ENCODE peak calls at places on chromosomes 11 and 22, in four cellular contexts. K is HFF-Myc, J is lower leg skin, V is AG04449. S is an unnamed sample.
A peak's percentile ranks its signal among the peaks of the same experiment; 100 is the strongest.

GRCh38 chr11:94504689-94505293 is 7.5 kb upstream of the C11orf97 start:
- DNase-seq in K (no peak), J (no peak), V (no peak), S (no peak)

GRCh38 chr11:128716661-128717210 is 22.9 kb downstream of the FLI1 start:
- DNase-seq in K (no peak), J (no peak), V (no peak), S (no peak)

GRCh38 chr11:123072762-123073161 is 10.8 kb upstream of the HSPA8 start:
- DNase-seq in K (no peak), J (no peak), V (no peak), S (no peak)

GRCh38 chr11:104918113-104918824 is 20.0 kb upstream of the CASP12 start:
- DNase-seq in K (no peak), J (no peak), V (peak; percentile 58), S (no peak)

GRCh38 chr22:47570300-47570685 is 807.8 kb downstream of the TBC1D22A start:
- DNase-seq in K (no peak), J (no peak), V (no peak), S (no peak)

GRCh38 chr11:61049066-61049382 is 53.3 kb upstream of the CD5 start:
- DNase-seq in K (no peak), J (no peak), V (no peak), S (no peak)

GRCh38 chr22:39496131-39496838 is 5.8 kb upstream of the MIEF1 start:
- DNase-seq in K (no peak), J (peak; percentile 57), V (no peak), S (no peak)

GRCh38 chr11:59918987-59919589 is 19.1 kb upstream of the OOSP1 start:
- DNase-seq in K (no peak), J (no peak), V (no peak), S (no peak)

GRCh38 chr22:27746918-27747317 is 54.6 kb downstream of the MN1 start:
- DNase-seq in K (no peak), J (no peak), V (no peak), S (no peak)

GRCh38 chr22:48803171-48803992 is 1024.3 kb downstream of the BRD1 start:
- DNase-seq in K (no peak), J (no peak), V (no peak), S (no peak)

GRCh38 chr11:102653744-102654291 is 28.7 kb upstream of the MMP20 start:
- DNase-seq in K (no peak), J (no peak), V (no peak), S (no peak)

GRCh38 chr11:114309517-114309916 is 13.3 kb downstream of the NNMT start:
- DNase-seq in K (no peak), J (no peak), V (no peak), S (no peak)

GRCh38 chr11:114307524-114308203 is 11.5 kb downstream of the NNMT start:
- DNase-seq in K (peak; percentile 63), J (peak; percentile 73), V (peak; percentile 78), S (no peak)

GRCh38 chr11:114311946-114312345 is 15.7 kb downstream of the NNMT start:
- DNase-seq in K (no peak), J (no peak), V (no peak), S (no peak)

GRCh38 chr11:114308689-114309089 is 12.5 kb downstream of the NNMT start:
- DNase-seq in K (no peak), J (peak; percentile 62), V (no peak), S (no peak)

GRCh38 chr11:114310095-114310494 is 13.9 kb downstream of the NNMT start:
- DNase-seq in K (no peak), J (no peak), V (no peak), S (no peak)
- H3K4me3 ChIP-seq in K (no peak overlapping the region), J (no peak overlapping the region), V (no peak overlapping the region), S (no peak overlapping the region)

GRCh38 chr22:21632237-21632895 is at the start of gene CCDC116:
- DNase-seq in K (no peak), J (no peak), V (no peak), S (no peak)
- TF ChIP-seq CTCF in K (no peak), J (no peak), V (no peak), S (no peak)

GRCh38 chr11:116078101-116078561 is 573.9 kb upstream of the CADM1 start:
- DNase-seq in K (no peak), J (no peak), V (no peak), S (no peak)
- H3K4me3 ChIP-seq in K (no peak overlapping the region), J (no peak overlapping the region), V (no peak overlapping the region), S (no peak overlapping the region)

GRCh38 chr11:120182790-120183491 is 27.9 kb upstream of the OAF start:
- DNase-seq in K (no peak), J (peak; percentile 18), V (no peak), S (no peak)
- TF ChIP-seq CTCF in K (peak; percentile 56), J (no peak), V (peak; percentile 28), S (peak; percentile 55)

GRCh38 chr11:3344775-3345174 is 34.2 kb downstream of the ZNF195 start:
- DNase-seq in K (no peak), J (no peak), V (no peak), S (no peak)

GRCh38 chr11:3345736-3346135 is 33.2 kb downstream of the ZNF195 start:
- DNase-seq in K (no peak), J (no peak), V (no peak), S (no peak)

GRCh38 chr11:3347127-3347526 is 31.8 kb downstream of the ZNF195 start:
- DNase-seq in K (no peak), J (no peak), V (no peak), S (no peak)

GRCh38 chr11:3346587-3346986 is 32.4 kb downstream of the ZNF195 start:
- DNase-seq in K (no peak), J (no peak), V (no peak), S (no peak)

DNA sequence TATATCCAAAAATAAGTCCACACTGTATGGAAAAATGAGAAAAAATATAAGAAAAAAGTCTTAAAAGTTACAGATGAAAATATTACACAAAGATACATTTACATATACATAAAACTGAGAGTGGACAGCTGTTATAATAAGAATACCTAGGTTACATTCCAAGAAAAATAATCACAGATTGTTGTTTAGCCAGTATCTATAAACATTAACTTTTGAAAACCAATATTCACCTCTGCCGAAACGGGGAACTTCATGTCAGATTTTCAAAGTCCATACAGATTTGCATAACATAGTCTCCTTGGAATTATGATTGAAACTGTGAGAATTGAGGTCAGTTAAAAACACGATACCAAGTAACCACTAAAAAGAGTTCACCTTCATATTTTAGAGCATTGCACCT is 34.6 kb downstream of the ZNF195 start:
- DNase-seq in K (no peak), J (no peak), V (no peak), S (no peak)
- H3K4me3 ChIP-seq in K (no peak overlapping the region), J (no peak overlapping the region), V (no peak overlapping the region), S (no peak overlapping the region)

S was measured in keratinocyte.